ENCODE peak calls at places on chromosomes 13 and 19, in four cellular contexts. J is activated CD4-positive, alpha-beta T cell treated with anti-CD3 and anti-CD28 coated beads, Interleukin-2, amount 50 U/mL, for 24 hours; K is cardiac septum; M is cerebellum. D is an unnamed sample.

GRCh38 chr13:95234242-95234641 is 67.0 kb downstream of the ABCC4 start:
- DNase-seq in M (no peak), K (no peak), J (no peak), D (no peak)

GRCh38 chr19:54302252-54302651 is 10.7 kb downstream of the LILRA5 start:
- DNase-seq in J (no peak), K (no peak), M (no peak), D (no peak)

GRCh38 chr19:48127561-48127960 is 16.9 kb upstream of the PLA2G4C start:
- DNase-seq in J (no peak), K (no peak), M (no peak), D (no peak)

GRCh38 chr13:59487883-59488282 is 675.8 kb downstream of the DIAPH3 start:
- DNase-seq in K (no peak), M (no peak), J (no peak), D (no peak)

GRCh38 chr19:6035026-6035425 is 57.1 kb upstream of the RANBP3 start:
- DNase-seq in M (no peak), K (peak), J (no peak), D (no peak)

GRCh38 chr13:24709186-24709913 is 29.1 kb downstream of the ATP12A start:
- DNase-seq in M (no peak), K (no peak), J (no peak), D (no peak)

GRCh38 chr19:2003901-2004300 is 11.6 kb downstream of the BTBD2 start:
- DNase-seq in J (no peak), M (no peak), K (no peak), D (no peak)

GRCh38 chr13:94351292-94352000 is 128.0 kb downstream of the DCT start:
- DNase-seq in M (no peak), K (no peak), J (no peak), D (no peak)

GRCh38 chr13:109654341-109655205 is 131.8 kb downstream of the IRS2 start:
- DNase-seq in M (no peak), K (no peak), J (no peak), D (no peak)

GRCh38 chr13:110340812-110341444 is 33.8 kb downstream of the COL4A2 start:
- DNase-seq in M (no peak), K (peak), J (no peak), D (no peak)

GRCh38 chr19:4567584-4568071 is 8.1 kb upstream of the SEMA6B start:
- DNase-seq in M (no peak), J (peak), K (peak), D (no peak)

GRCh38 chr19:13176345-13176744 is 26.1 kb downstream of the IER2 start:
- DNase-seq in K (no peak), M (no peak), J (no peak), D (no peak)

GRCh38 chr19:2973229-2973628 is 4.1 kb upstream of the TLE6 start:
- DNase-seq in J (no peak), K (no peak), M (no peak), D (no peak)

GRCh38 chr19:19170053-19170945 is at the start of gene MEF2B:
- DNase-seq in M (peak), K (peak), J (peak), D (no peak)

GRCh38 chr19:19040417-19040816 is 7.0 kb downstream of the ARMC6 start:
- DNase-seq in K (no peak), M (no peak), J (no peak), D (no peak)

GRCh38 chr19:58338825-58339558 is 12.2 kb downstream of the ZSCAN22 start:
- DNase-seq in J (no peak), M (no peak), K (no peak), D (no peak)

GRCh38 chr13:97753942-97754670 is 199.4 kb upstream of the IPO5 start:
- DNase-seq in M (no peak), K (no peak), J (no peak), D (no peak)

GRCh38 chr19:4723465-4724251 is at the start of gene DPP9:
- DNase-seq in M (peak), J (peak), K (peak), D (peak)

GRCh38 chr19:55036058-55036457 is 2.0 kb downstream of the GP6 start:
- DNase-seq in M (no peak), K (no peak), J (no peak), D (no peak)

GRCh38 chr13:58935689-58936088 is 1228.0 kb downstream of the DIAPH3 start:
- DNase-seq in M (no peak), J (no peak), K (no peak), D (no peak)

GRCh38 chr19:27872370-27872769 is 1340.6 kb downstream of the UQCRFS1 start:
- DNase-seq in K (no peak), J (no peak), M (no peak), D (no peak)